ENCODE peak calls at places on chromosome 11, in five cellular contexts. P is body of pancreas; F is CD8-positive, alpha-beta memory T cell; C is transverse colon; I is GM23248. S is an unnamed sample. For H3K4me1, the result is how much of the 10 kb centered on the place peaks cover.

GRCh38 chr11:100863080-100863581 is 176.0 kb downstream of the ARHGAP42 start:
- DNase-seq in P (peak), C (no peak), I (peak), F (no peak), S (peak)

GRCh38 chr11:115606223-115607220 is 102.3 kb upstream of the CADM1 start:
- DNase-seq in I (no peak), C (no peak), P (peak), F (no peak), S (peak)

GRCh38 chr11:2699185-2699530 is 636 bp downstream of the KCNQ1OT1 start:
- DNase-seq in F (peak), P (peak), I (peak), C (peak), S (peak)

GRCh38 chr11:76074178-76075112 is 131.9 kb downstream of the WNT11 start:
- DNase-seq in F (no peak), C (no peak), I (peak), P (no peak), S (peak)

GRCh38 chr11:70301191-70301590 is 30.7 kb downstream of the PPFIA1 start:
- DNase-seq in C (no peak), I (no peak), F (no peak), P (no peak), S (no peak)

GRCh38 chr11:93993747-93994146 is 27.4 kb upstream of the HEPHL1 start:
- DNase-seq in P (no peak), I (no peak), F (no peak), C (no peak), S (no peak)

GRCh38 chr11:78651923-78652602 is 77.4 kb upstream of the NARS2 start:
- DNase-seq in F (no peak), C (no peak), P (no peak), I (no peak), S (no peak)

GRCh38 chr11:86041975-86042378 is 26.9 kb downstream of the PICALM start:
- DNase-seq in P (peak), F (peak), C (peak), I (peak), S (peak)

GRCh38 chr11:107040447-107041444 is 22.5 kb upstream of the GUCY1A2 start:
- DNase-seq in F (no peak), P (no peak), I (peak), C (no peak), S (peak)

GRCh38 chr11:67675058-67675747 is 780 bp upstream of the ALDH3B2 start:
- DNase-seq in P (no peak), C (peak), F (no peak), I (no peak), S (no peak)

GRCh38 chr11:117143390-117143789 is 697 bp upstream of the PAFAH1B2 start:
- DNase-seq in P (peak), F (no peak), I (peak), C (peak), S (peak)

GRCh38 chr11:78339945-78340344 is 77.7 kb downstream of the GAB2 start:
- DNase-seq in C (no peak), I (no peak), P (no peak), F (no peak), S (no peak)

GRCh38 chr11:7165911-7166310 is 77.1 kb downstream of the RBMXL2 start:
- DNase-seq in C (no peak), I (no peak), F (no peak), P (no peak), S (peak)

GRCh38 chr11:75241906-75242644 is 1.5 kb downstream of the TPBGL start:
- DNase-seq in C (no peak), F (no peak), P (no peak), I (peak), S (no peak)

GRCh38 chr11:18802381-18803257 is 11.0 kb upstream of the PTPN5 start:
- DNase-seq in I (peak), F (peak), P (peak), C (peak), S (peak)

GRCh38 chr11:67400942-67401494 is 640 bp downstream of the PPP1CA start:
- DNase-seq in P (no peak), C (no peak), I (peak), F (no peak), S (no peak)

GRCh38 chr11:64234840-64235379 is 526 bp downstream of the VEGFB start:
- DNase-seq in I (peak), F (peak), C (peak), P (peak), S (peak)

GRCh38 chr11:36452987-36453386 is 57.1 kb downstream of the TRAF6 start:
- DNase-seq in C (no peak), F (no peak), I (no peak), P (no peak), S (no peak)

GRCh38 chr11:70630816-70631623 is 232.7 kb downstream of the CTTN start:
- DNase-seq in C (no peak), I (peak), F (no peak), P (no peak), S (no peak)

GRCh38 chr11:105718641-105719040 is 108.8 kb downstream of the GRIA4 start:
- DNase-seq in P (no peak), F (no peak), I (no peak), C (no peak), S (no peak)

GRCh38 chr11:27464155-27464759 is 8.3 kb downstream of the LGR4 start:
- DNase-seq in I (peak), F (no peak), C (no peak), P (peak), S (no peak)

DNA sequence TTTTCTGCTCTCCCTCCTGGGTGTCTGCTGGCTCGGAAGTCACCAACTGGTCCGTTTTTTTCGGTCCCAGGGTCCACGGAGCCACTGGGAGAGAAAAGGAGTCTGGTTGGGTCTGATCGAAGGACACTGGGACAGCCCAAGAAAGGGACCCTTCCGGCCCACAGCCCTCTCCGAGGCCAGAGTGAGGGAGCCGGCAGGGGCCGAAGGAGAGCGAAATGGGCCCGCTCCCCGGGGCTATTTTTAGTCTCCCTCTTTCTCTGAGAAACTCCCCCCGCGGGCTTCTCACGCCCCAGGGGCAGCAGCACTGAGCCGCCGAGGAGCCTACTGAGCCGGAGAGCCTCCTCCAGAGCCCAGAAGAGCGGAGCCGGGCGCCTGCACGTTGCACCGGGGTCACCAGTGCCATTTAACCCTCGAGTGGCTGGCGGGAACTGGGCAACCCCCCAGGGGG is 1.9 kb downstream of the ESAM start:
- DNase-seq in P (no peak), I (no peak), F (no peak), C (no peak), S (no peak)
- H3K4me3 ChIP-seq in P (no peak), I (no peak), F (no peak), C (peak), S (no peak)

DNA sequence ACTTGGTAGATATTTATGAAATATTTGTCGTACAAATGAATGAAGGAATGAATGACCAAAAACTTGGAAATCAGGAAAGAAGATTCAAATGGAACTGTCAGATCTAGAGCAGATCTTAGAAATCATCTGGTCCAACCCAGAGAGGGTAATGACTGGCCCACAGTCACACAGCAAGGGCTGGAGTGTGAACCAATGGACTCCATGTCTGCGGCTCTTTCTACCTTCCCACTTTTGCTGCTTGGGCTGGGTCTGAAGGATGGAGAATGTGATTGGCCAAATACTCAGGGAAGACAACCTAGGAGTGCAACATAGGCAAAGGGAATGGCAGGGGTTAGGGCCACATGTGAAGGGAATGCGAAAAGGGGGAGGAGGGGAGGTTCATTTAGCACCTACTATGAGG is 5.8 kb upstream of the DGKZ start:
- DNase-seq in F (no peak), I (no peak), P (no peak), C (no peak), S (no peak)
- H3K4me1 ChIP-seq in F (half or more), I (under half), P (under half), C (under half), S (under half)

GRCh38 chr11:57935402-57936049 is 88.2 kb upstream of the OR9Q1 start:
- DNase-seq in I (no peak), P (no peak), F (no peak), C (no peak), S (no peak)
- H3K27ac ChIP-seq in I (no peak), P (no peak), F (no peak), C (no peak), S (no peak)

GRCh38 chr11:131910491-131911387 is 540.3 kb downstream of the NTM start:
- DNase-seq in P (peak), C (no peak), I (peak), F (no peak), S (peak)
- H3K4me3 ChIP-seq in P (no peak), C (peak), I (peak), F (no peak), S (peak)

DNA sequence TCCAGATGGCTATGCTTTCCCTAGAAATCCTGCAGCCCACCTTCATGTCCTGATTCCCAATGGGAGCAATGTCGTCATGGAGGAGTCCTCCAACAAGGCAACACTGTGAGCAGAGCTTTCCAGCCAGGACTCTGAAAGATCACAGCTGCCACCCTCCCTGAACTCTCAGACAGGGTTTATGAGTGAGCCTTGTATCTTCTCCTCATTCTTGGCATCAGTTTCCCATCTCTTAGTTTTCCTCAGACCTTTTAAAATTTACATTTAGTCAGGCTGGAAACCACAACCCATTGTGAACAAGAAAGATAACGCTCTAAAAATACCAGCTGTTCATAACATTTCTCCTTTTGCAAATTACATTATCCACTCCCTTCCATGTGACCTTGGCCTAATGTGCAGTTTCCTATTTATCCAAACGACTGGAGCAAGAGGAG is 15.6 kb upstream of the LYVE1 start:
- DNase-seq in I (no peak), C (no peak), F (no peak), P (no peak), S (peak)
- H3K4me1 ChIP-seq in I (under half), C (under half), F (under half), P (under half), S (under half)

S was measured in cardiac muscle cell.